ENCODE peak calls at places on chromosomes 16 and 17, in six cellular contexts. A is fibroblast of pulmonary artery; M is OCI-LY7; O is CD8-positive, alpha-beta T cell; D is BE2C; I is testis. S is an unnamed sample.

GRCh38 chr17:59439261-59439660 is 107.8 kb downstream of the YPEL2 start:
- DNase-seq in I (no peak), A (no peak), D (no peak), O (no peak), M (no peak), S (no peak)

GRCh38 chr17:69761011-69761410 is 314.0 kb upstream of the KCNJ16 start:
- DNase-seq in I (no peak), A (no peak), D (no peak), O (no peak), M (no peak), S (no peak)

GRCh38 chr17:66715745-66716156 is 119.2 kb upstream of the CACNG5 start:
- DNase-seq in O (no peak), A (peak; percentile 78), M (peak; percentile 81), D (no peak), I (no peak), S (peak; percentile 21)

GRCh38 chr17:21213491-21214014 is 408 bp downstream of the TMEM11 start:
- DNase-seq in A (peak; percentile 27), D (peak; percentile 12), O (peak; percentile 11), I (peak; percentile 34), M (peak; percentile 46), S (no peak)

GRCh38 chr16:83273504-83274173 is 534.1 kb upstream of the HSBP1 start:
- DNase-seq in D (no peak), I (no peak), O (no peak), A (no peak), M (no peak), S (no peak)

GRCh38 chr17:56960596-56961538 is at the start of gene COIL:
- DNase-seq in I (peak; percentile 96), M (peak; percentile 95), D (peak; percentile 94), A (peak; percentile 93), O (peak; percentile 90), S (peak; percentile 61)

GRCh38 chr17:45177563-45177962 is 15.9 kb downstream of the HEXIM2 start:
- DNase-seq in D (no peak), M (no peak), O (no peak), A (no peak), I (no peak), S (no peak)

GRCh38 chr17:81513669-81514484 is 1.3 kb upstream of the ACTG1 start:
- DNase-seq in A (peak; percentile 75), O (no peak), M (peak; percentile 71), I (peak; percentile 69), D (peak; percentile 25), S (no peak)

GRCh38 chr16:886084-886543 is 84.7 kb downstream of the LMF1 start:
- DNase-seq in I (peak; percentile 56), D (peak; percentile 48), O (no peak), A (peak; percentile 2), M (no peak), S (no peak)

GRCh38 chr16:87132361-87133014 is 184.7 kb downstream of the C16orf95 start:
- DNase-seq in D (no peak), I (peak; percentile 80), O (no peak), M (no peak), A (peak; percentile 64), S (peak; percentile 27)

GRCh38 chr17:45992904-45993303 is 6.1 kb upstream of the STH start:
- DNase-seq in O (no peak), D (no peak), A (no peak), I (no peak), M (no peak), S (no peak)

GRCh38 chr17:76524598-76525512 is 12.7 kb downstream of the CYGB start:
- DNase-seq in A (peak; percentile 76), M (no peak), I (peak; percentile 86), D (peak; percentile 73), O (no peak), S (no peak)

GRCh38 chr16:79613009-79613408 is 12.5 kb upstream of the MAF start:
- DNase-seq in M (no peak), D (no peak), I (no peak), A (no peak), O (no peak), S (peak; percentile 29)

DNA sequence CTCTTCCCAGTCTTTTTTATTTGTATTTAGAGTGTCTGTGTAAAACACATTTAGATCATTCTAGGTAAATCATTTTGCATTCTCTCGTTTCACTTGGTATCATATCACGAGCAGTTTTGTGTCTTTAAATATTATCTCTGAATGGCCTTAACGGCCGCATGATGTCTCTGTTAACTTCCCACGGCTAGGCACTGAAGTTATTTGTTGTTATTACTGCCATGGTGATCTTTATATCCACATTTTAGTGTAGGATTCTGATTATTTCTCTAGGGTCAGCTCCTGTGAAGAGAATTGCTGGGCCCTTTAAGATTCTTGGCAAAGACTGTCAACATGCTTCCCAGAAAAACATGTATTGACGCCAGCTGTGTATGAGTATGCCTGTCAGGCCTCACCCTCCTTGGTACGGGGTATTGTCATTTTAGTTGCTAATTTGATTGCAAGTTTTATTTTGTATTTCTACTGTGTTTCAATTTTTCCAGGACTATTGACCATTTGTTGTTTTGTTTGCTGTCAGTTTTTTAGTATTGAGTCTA is 263.5 kb downstream of the SNX29 start:
- DNase-seq in O (no peak), A (peak; percentile 72), M (no peak), I (no peak), D (no peak), S (peak; percentile 13)
- H3K4me3 ChIP-seq in O (no peak overlapping the region), A (no peak overlapping the region), M (peak overlapping the region; percentile 3), I (no peak overlapping the region), D (no peak overlapping the region), S (no peak overlapping the region)

GRCh38 chr16:74698220-74698619 is 2.4 kb downstream of the MLKL start:
- DNase-seq in O (no peak), M (no peak), D (no peak), I (no peak), A (no peak), S (no peak)

GRCh38 chr16:74699666-74700065 is 996 bp downstream of the MLKL start:
- DNase-seq in M (no peak), D (no peak), O (no peak), A (no peak), I (no peak), S (no peak)

GRCh38 chr16:74695450-74696422 is 4.9 kb downstream of the MLKL start:
- DNase-seq in D (peak; percentile 87), O (peak; percentile 21), M (peak; percentile 92), A (peak; percentile 96), I (peak; percentile 96), S (peak; percentile 70)

DNA sequence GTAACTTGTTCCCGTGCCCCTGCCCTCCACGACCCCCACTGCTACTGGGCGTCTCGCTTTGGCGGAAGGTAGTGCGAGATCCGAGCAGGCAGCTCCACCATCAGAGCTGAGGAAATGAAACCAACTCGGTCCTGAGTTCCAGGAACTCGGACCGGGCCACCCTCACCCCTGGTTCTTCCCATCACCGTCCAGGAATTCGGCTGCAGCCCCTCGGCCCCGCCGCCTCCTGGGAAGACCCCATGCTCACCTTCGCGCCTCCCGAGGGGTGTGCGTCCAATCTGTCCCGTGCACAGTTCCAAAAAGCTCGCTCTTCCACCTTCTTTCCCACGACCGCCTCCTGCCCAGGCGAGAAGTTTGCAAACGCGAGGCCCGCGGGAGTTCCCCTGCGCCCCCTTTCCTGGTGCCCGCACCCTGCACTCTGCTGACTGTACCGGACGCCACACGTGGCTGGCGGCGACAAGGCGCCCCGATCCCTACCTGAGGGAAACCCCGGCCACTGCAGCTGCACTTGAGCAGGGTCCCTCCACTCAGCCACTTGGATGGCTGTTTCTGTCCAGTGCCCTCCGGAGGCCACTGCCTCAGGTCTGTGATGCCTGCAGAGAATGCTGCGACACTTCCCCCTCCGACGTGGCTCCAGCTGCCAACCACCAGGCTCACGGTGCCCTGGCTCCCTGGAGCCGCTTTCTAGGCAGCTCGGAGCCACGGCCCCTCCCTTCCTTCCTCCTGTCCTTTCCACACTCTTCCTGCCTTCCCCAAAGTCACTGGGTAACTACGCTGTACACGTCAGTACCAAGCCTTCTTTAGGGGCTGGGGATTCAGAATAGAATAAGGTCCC is at the start of gene MLKL:
- DNase-seq in O (peak; percentile 37), I (peak; percentile 41), D (peak; percentile 48), A (peak; percentile 62), M (peak; percentile 53), S (no peak)
- TF ChIP-seq CTCF in O (no peak), I (no peak), D (peak; percentile 2), A (no peak), M (peak; percentile 32), S (peak; percentile 14)

GRCh38 chr17:8965394-8966168 is at the start of gene PIK3R5:
- DNase-seq in I (peak; percentile 60), O (peak; percentile 68), M (peak; percentile 77), D (no peak), A (no peak), S (no peak)

GRCh38 chr17:8966926-8967325 is 1.4 kb upstream of the PIK3R5 start:
- DNase-seq in O (no peak), M (no peak), A (no peak), I (no peak), D (no peak), S (no peak)

GRCh38 chr17:8963665-8964258 is 1.7 kb downstream of the PIK3R5 start:
- DNase-seq in A (no peak), M (no peak), I (no peak), D (no peak), O (no peak), S (no peak)

GRCh38 chr17:8963017-8963416 is 2.5 kb downstream of the PIK3R5 start:
- DNase-seq in I (no peak), O (no peak), A (no peak), D (no peak), M (no peak), S (no peak)

GRCh38 chr17:8964801-8965393 is 610 bp downstream of the PIK3R5 start:
- DNase-seq in D (no peak), I (no peak), O (no peak), A (no peak), M (no peak), S (no peak)
- H3K4me3 ChIP-seq in D (no peak overlapping the region), I (peak overlapping the region; percentile 61), O (peak overlapping the region; percentile 97), A (no peak overlapping the region), M (peak overlapping the region; percentile 65), S (no peak overlapping the region)

GRCh38 chr16:30032083-30032819 is 1.2 kb upstream of the TLCD3B start:
- DNase-seq in I (peak; percentile 76), O (peak; percentile 45), A (peak; percentile 80), M (peak; percentile 80), D (peak; percentile 81), S (peak; percentile 24)
- TF ChIP-seq CTCF in I (peak; percentile 85), O (peak; percentile 66), A (peak; percentile 84), M (peak; percentile 97), D (peak; percentile 95), S (peak; percentile 80)

GRCh38 chr17:75473246-75473645 is 16.8 kb downstream of the TMEM94 start:
- DNase-seq in I (no peak), D (no peak), O (no peak), M (no peak), A (peak; percentile 7), S (no peak)
- H3K4me3 ChIP-seq in I (no peak overlapping the region), D (no peak overlapping the region), O (no peak overlapping the region), M (no peak overlapping the region), A (no peak overlapping the region), S (no peak overlapping the region)